ENCODE peak calls at places on chromosomes 3 and 15, in ten cellular contexts. One of them, this sample, is unnamed.

GRCh38 chr3:158382479-158382878 is 188.5 kb upstream of the MLF1 start:
- DNase-seq in NT2/D1: no peak
- DNase-seq in NCI-H748 treated with DMSO at 0.1 percent for 48 hours: no peak
- DNase-seq in EL: no peak
- DNase-seq in left lung: no peak
- DNase-seq in NCI-H146: no peak
- DNase-seq in OCI-M1: no peak
- DNase-seq in pons: no peak
- DNase-seq in naive thymus-derived CD8-positive, alpha-beta T cell: no peak
- DNase-seq in T1000: no peak
- DNase-seq in this sample: no peak

GRCh38 chr15:69403611-69404010 is 10.5 kb upstream of the KIF23 start:
- DNase-seq in pons: no peak
- DNase-seq in left lung: no peak
- DNase-seq in NCI-H146: no peak
- DNase-seq in naive thymus-derived CD8-positive, alpha-beta T cell: no peak
- DNase-seq in OCI-M1: no peak
- DNase-seq in T1000: no peak
- DNase-seq in EL: peak; percentile 92
- DNase-seq in NCI-H748 treated with DMSO at 0.1 percent for 48 hours: no peak
- DNase-seq in NT2/D1: no peak
- DNase-seq in this sample: no peak

GRCh38 chr3:78820497-78820896 is 947.3 kb downstream of the ROBO1 start:
- DNase-seq in NCI-H146: no peak
- DNase-seq in naive thymus-derived CD8-positive, alpha-beta T cell: no peak
- DNase-seq in T1000: no peak
- DNase-seq in OCI-M1: no peak
- DNase-seq in left lung: no peak
- DNase-seq in EL: no peak
- DNase-seq in pons: peak; percentile 51
- DNase-seq in NCI-H748 treated with DMSO at 0.1 percent for 48 hours: no peak
- DNase-seq in NT2/D1: no peak
- DNase-seq in this sample: no peak

GRCh38 chr15:58096529-58097084 is 31.1 kb upstream of the ALDH1A2 start:
- DNase-seq in T1000: no peak
- DNase-seq in pons: no peak
- DNase-seq in left lung: no peak
- DNase-seq in OCI-M1: no peak
- DNase-seq in NT2/D1: no peak
- DNase-seq in NCI-H748 treated with DMSO at 0.1 percent for 48 hours: no peak
- DNase-seq in naive thymus-derived CD8-positive, alpha-beta T cell: no peak
- DNase-seq in EL: no peak
- DNase-seq in NCI-H146: no peak
- DNase-seq in this sample: no peak

GRCh38 chr3:78613366-78614008 is 1154.3 kb downstream of the ROBO1 start:
- DNase-seq in OCI-M1: no peak
- DNase-seq in NCI-H146: peak; percentile 53
- DNase-seq in naive thymus-derived CD8-positive, alpha-beta T cell: no peak
- DNase-seq in NT2/D1: no peak
- DNase-seq in left lung: no peak
- DNase-seq in T1000: no peak
- DNase-seq in NCI-H748 treated with DMSO at 0.1 percent for 48 hours: no peak
- DNase-seq in pons: no peak
- DNase-seq in EL: no peak
- DNase-seq in this sample: peak; percentile 16

GRCh38 chr3:141605883-141606282 is 119.1 kb downstream of the RASA2 start:
- DNase-seq in NT2/D1: no peak
- DNase-seq in T1000: no peak
- DNase-seq in NCI-H748 treated with DMSO at 0.1 percent for 48 hours: no peak
- DNase-seq in OCI-M1: no peak
- DNase-seq in pons: no peak
- DNase-seq in left lung: no peak
- DNase-seq in EL: no peak
- DNase-seq in naive thymus-derived CD8-positive, alpha-beta T cell: no peak
- DNase-seq in NCI-H146: no peak
- DNase-seq in this sample: no peak

GRCh38 chr15:70741107-70741511 is 22.2 kb downstream of the UACA start:
- DNase-seq in NCI-H748 treated with DMSO at 0.1 percent for 48 hours: no peak
- DNase-seq in T1000: no peak
- DNase-seq in EL: peak; percentile 78
- DNase-seq in naive thymus-derived CD8-positive, alpha-beta T cell: no peak
- DNase-seq in pons: peak; percentile 52
- DNase-seq in NT2/D1: no peak
- DNase-seq in OCI-M1: peak; percentile 69
- DNase-seq in NCI-H146: no peak
- DNase-seq in left lung: no peak
- DNase-seq in this sample: no peak

GRCh38 chr15:64305261-64305660 is 50.7 kb downstream of the CSNK1G1 start:
- DNase-seq in naive thymus-derived CD8-positive, alpha-beta T cell: no peak
- DNase-seq in pons: no peak
- DNase-seq in NCI-H146: no peak
- DNase-seq in left lung: no peak
- DNase-seq in NCI-H748 treated with DMSO at 0.1 percent for 48 hours: no peak
- DNase-seq in NT2/D1: peak; percentile 22
- DNase-seq in T1000: no peak
- DNase-seq in OCI-M1: no peak
- DNase-seq in EL: no peak
- DNase-seq in this sample: no peak

GRCh38 chr3:95217661-95218060 is 1154.8 kb downstream of the NSUN3 start:
- DNase-seq in EL: no peak
- DNase-seq in pons: no peak
- DNase-seq in naive thymus-derived CD8-positive, alpha-beta T cell: no peak
- DNase-seq in NCI-H748 treated with DMSO at 0.1 percent for 48 hours: no peak
- DNase-seq in NCI-H146: no peak
- DNase-seq in NT2/D1: no peak
- DNase-seq in left lung: no peak
- DNase-seq in T1000: no peak
- DNase-seq in OCI-M1: peak; percentile 7
- DNase-seq in this sample: no peak

GRCh38 chr3:190064112-190064511 is 56.6 kb downstream of the P3H2 start:
- DNase-seq in naive thymus-derived CD8-positive, alpha-beta T cell: no peak
- DNase-seq in left lung: no peak
- DNase-seq in T1000: peak; percentile 33
- DNase-seq in NT2/D1: no peak
- DNase-seq in EL: peak; percentile 91
- DNase-seq in NCI-H748 treated with DMSO at 0.1 percent for 48 hours: no peak
- DNase-seq in OCI-M1: no peak
- DNase-seq in pons: no peak
- DNase-seq in NCI-H146: no peak
- DNase-seq in this sample: no peak

GRCh38 chr3:45010718-45011355 is 15.3 kb upstream of the CLEC3B start:
- DNase-seq in NCI-H146: no peak
- DNase-seq in NCI-H748 treated with DMSO at 0.1 percent for 48 hours: no peak
- DNase-seq in left lung: no peak
- DNase-seq in pons: no peak
- DNase-seq in naive thymus-derived CD8-positive, alpha-beta T cell: no peak
- DNase-seq in NT2/D1: no peak
- DNase-seq in T1000: peak; percentile 68
- DNase-seq in EL: peak; percentile 98
- DNase-seq in OCI-M1: no peak
- DNase-seq in this sample: no peak

GRCh38 chr3:170751083-170751893 is 118.7 kb downstream of the RPL22L1 start:
- DNase-seq in NCI-H748 treated with DMSO at 0.1 percent for 48 hours: no peak
- DNase-seq in EL: peak; percentile 97
- DNase-seq in OCI-M1: peak; percentile 68
- DNase-seq in pons: no peak
- DNase-seq in left lung: no peak
- DNase-seq in NCI-H146: no peak
- DNase-seq in T1000: peak; percentile 88
- DNase-seq in NT2/D1: no peak
- DNase-seq in naive thymus-derived CD8-positive, alpha-beta T cell: no peak
- DNase-seq in this sample: no peak

GRCh38 chr3:181278468-181279238 is 289.1 kb upstream of the DNAJC19 start:
- DNase-seq in OCI-M1: peak; percentile 24
- DNase-seq in left lung: no peak
- DNase-seq in pons: peak; percentile 61
- DNase-seq in NCI-H146: peak; percentile 85
- DNase-seq in NT2/D1: no peak
- DNase-seq in EL: no peak
- DNase-seq in naive thymus-derived CD8-positive, alpha-beta T cell: no peak
- DNase-seq in T1000: no peak
- DNase-seq in NCI-H748 treated with DMSO at 0.1 percent for 48 hours: peak; percentile 21
- DNase-seq in this sample: no peak

GRCh38 chr3:77726509-77726908 is 686.6 kb downstream of the ROBO2 start:
- DNase-seq in OCI-M1: no peak
- DNase-seq in left lung: no peak
- DNase-seq in NT2/D1: no peak
- DNase-seq in EL: no peak
- DNase-seq in pons: no peak
- DNase-seq in NCI-H146: no peak
- DNase-seq in NCI-H748 treated with DMSO at 0.1 percent for 48 hours: no peak
- DNase-seq in naive thymus-derived CD8-positive, alpha-beta T cell: no peak
- DNase-seq in T1000: no peak
- DNase-seq in this sample: no peak

GRCh38 chr15:63231206-63231605 is 41.8 kb downstream of the RAB8B start:
- DNase-seq in left lung: no peak
- DNase-seq in NCI-H146: no peak
- DNase-seq in NCI-H748 treated with DMSO at 0.1 percent for 48 hours: no peak
- DNase-seq in OCI-M1: no peak
- DNase-seq in T1000: no peak
- DNase-seq in pons: no peak
- DNase-seq in EL: no peak
- DNase-seq in naive thymus-derived CD8-positive, alpha-beta T cell: no peak
- DNase-seq in NT2/D1: no peak
- DNase-seq in this sample: no peak

GRCh38 chr15:23854535-23855252 is 167.6 kb upstream of the NDN start:
- DNase-seq in OCI-M1: no peak
- DNase-seq in NCI-H748 treated with DMSO at 0.1 percent for 48 hours: no peak
- DNase-seq in NCI-H146: no peak
- DNase-seq in T1000: no peak
- DNase-seq in NT2/D1: no peak
- DNase-seq in pons: no peak
- DNase-seq in EL: no peak
- DNase-seq in naive thymus-derived CD8-positive, alpha-beta T cell: no peak
- DNase-seq in left lung: no peak
- DNase-seq in this sample: no peak

GRCh38 chr3:10417849-10418248 is 87.5 kb downstream of the ATP2B2 start:
- DNase-seq in EL: peak; percentile 36
- DNase-seq in naive thymus-derived CD8-positive, alpha-beta T cell: no peak
- DNase-seq in pons: no peak
- DNase-seq in NCI-H748 treated with DMSO at 0.1 percent for 48 hours: no peak
- DNase-seq in NT2/D1: no peak
- DNase-seq in T1000: no peak
- DNase-seq in OCI-M1: peak; percentile 64
- DNase-seq in left lung: no peak
- DNase-seq in NCI-H146: no peak
- DNase-seq in this sample: no peak

GRCh38 chr3:138686771-138687221 is 78.2 kb downstream of the FAIM start:
- DNase-seq in naive thymus-derived CD8-positive, alpha-beta T cell: no peak
- DNase-seq in NCI-H748 treated with DMSO at 0.1 percent for 48 hours: no peak
- DNase-seq in T1000: no peak
- DNase-seq in NT2/D1: no peak
- DNase-seq in NCI-H146: no peak
- DNase-seq in OCI-M1: peak; percentile 86
- DNase-seq in left lung: no peak
- DNase-seq in pons: no peak
- DNase-seq in EL: peak; percentile 69
- DNase-seq in this sample: no peak

GRCh38 chr3:82643948-82644347 is 882.5 kb upstream of the GBE1 start:
- DNase-seq in NCI-H748 treated with DMSO at 0.1 percent for 48 hours: peak; percentile 29
- DNase-seq in T1000: no peak
- DNase-seq in pons: peak; percentile 22
- DNase-seq in NCI-H146: peak; percentile 12
- DNase-seq in EL: no peak
- DNase-seq in left lung: no peak
- DNase-seq in OCI-M1: peak; percentile 20
- DNase-seq in naive thymus-derived CD8-positive, alpha-beta T cell: no peak
- DNase-seq in NT2/D1: peak; percentile 32
- DNase-seq in this sample: peak; percentile 5

GRCh38 chr15:66834863-66835557 is 133.0 kb downstream of the SMAD6 start:
- DNase-seq in NCI-H748 treated with DMSO at 0.1 percent for 48 hours: no peak
- DNase-seq in NT2/D1: peak; percentile 92
- DNase-seq in T1000: no peak
- DNase-seq in left lung: no peak
- DNase-seq in pons: no peak
- DNase-seq in OCI-M1: no peak
- DNase-seq in NCI-H146: no peak
- DNase-seq in naive thymus-derived CD8-positive, alpha-beta T cell: no peak
- DNase-seq in EL: peak; percentile 25
- DNase-seq in this sample: peak; percentile 93

GRCh38 chr3:72082121-72082715 is 297.3 kb upstream of the PROK2 start:
- DNase-seq in OCI-M1: peak; percentile 85
- DNase-seq in EL: no peak
- DNase-seq in NT2/D1: peak; percentile 52
- DNase-seq in NCI-H146: no peak
- DNase-seq in NCI-H748 treated with DMSO at 0.1 percent for 48 hours: no peak
- DNase-seq in naive thymus-derived CD8-positive, alpha-beta T cell: no peak
- DNase-seq in pons: peak; percentile 32
- DNase-seq in T1000: no peak
- DNase-seq in left lung: no peak
- DNase-seq in this sample: no peak

GRCh38 chr3:113439576-113439975 is 1.7 kb downstream of the CFAP44 start:
- DNase-seq in naive thymus-derived CD8-positive, alpha-beta T cell: no peak
- DNase-seq in NCI-H146: no peak
- DNase-seq in NT2/D1: no peak
- DNase-seq in EL: no peak
- DNase-seq in OCI-M1: no peak
- DNase-seq in left lung: no peak
- DNase-seq in pons: no peak
- DNase-seq in T1000: no peak
- DNase-seq in NCI-H748 treated with DMSO at 0.1 percent for 48 hours: no peak
- DNase-seq in this sample: no peak

GRCh38 chr15:52261498-52262242 is 33.9 kb downstream of the MYO5C start:
- DNase-seq in pons: peak; percentile 79
- DNase-seq in EL: peak; percentile 83
- DNase-seq in OCI-M1: peak; percentile 77
- DNase-seq in NCI-H146: peak; percentile 93
- DNase-seq in NT2/D1: peak; percentile 87
- DNase-seq in T1000: peak; percentile 63
- DNase-seq in left lung: no peak
- DNase-seq in naive thymus-derived CD8-positive, alpha-beta T cell: peak; percentile 27
- DNase-seq in NCI-H748 treated with DMSO at 0.1 percent for 48 hours: no peak
- DNase-seq in this sample: peak; percentile 98

GRCh38 chr3:122589297-122589696 is 11.8 kb downstream of the PARP15 start:
- DNase-seq in NCI-H146: no peak
- DNase-seq in NCI-H748 treated with DMSO at 0.1 percent for 48 hours: no peak
- DNase-seq in pons: no peak
- DNase-seq in naive thymus-derived CD8-positive, alpha-beta T cell: no peak
- DNase-seq in OCI-M1: no peak
- DNase-seq in NT2/D1: no peak
- DNase-seq in EL: no peak
- DNase-seq in T1000: no peak
- DNase-seq in left lung: no peak
- DNase-seq in this sample: no peak